ENCODE peak calls at places on chromosomes 12 and 14, in five cellular contexts. M is MM.1S, P is GM23248, U is GM12878, G is NT2/D1. J is an unnamed sample. For H3K9me3, the result is how much of the 10 kb centered on the place peaks cover.

GRCh38 chr12:119780786-119781434 is 96.2 kb downstream of the CIT start:
- DNase-seq in U (no peak), M (no peak), G (peak), P (peak), J (peak)

GRCh38 chr12:116495260-116495659 is 63.9 kb upstream of the MAP1LC3B2 start:
- DNase-seq in U (no peak), M (no peak), G (no peak), P (peak), J (no peak)

GRCh38 chr12:124096109-124096508 is 123.1 kb downstream of the ZNF664 start:
- DNase-seq in M (no peak), G (no peak), P (no peak), U (no peak), J (no peak)

GRCh38 chr12:22262309-22262708 is 72.2 kb downstream of the ST8SIA1 start:
- DNase-seq in M (no peak), U (no peak), P (no peak), G (peak), J (no peak)

GRCh38 chr12:49750027-49750977 is 8.9 kb downstream of the TMBIM6 start:
- DNase-seq in U (peak), M (no peak), G (no peak), P (peak), J (peak)

GRCh38 chr14:102212356-102212755 is 72.7 kb downstream of the WDR20 start:
- DNase-seq in P (no peak), G (no peak), U (no peak), M (no peak), J (no peak)

GRCh38 chr14:89367449-89368120 is 49.4 kb downstream of the FOXN3 start:
- DNase-seq in P (no peak), G (no peak), U (no peak), M (no peak), J (no peak)

GRCh38 chr14:23061995-23062394 is 4.7 kb upstream of the CDH24 start:
- DNase-seq in M (no peak), U (no peak), G (no peak), P (peak), J (no peak)

GRCh38 chr12:118070650-118071049 is 9.7 kb upstream of the WSB2 start:
- DNase-seq in P (no peak), M (no peak), G (no peak), U (no peak), J (no peak)

GRCh38 chr12:69095765-69096477 is 143.4 kb upstream of the CPSF6 start:
- DNase-seq in M (no peak), P (no peak), U (no peak), G (no peak), J (no peak)

GRCh38 chr12:52005903-52006703 is 643 bp upstream of the TAMALIN start:
- DNase-seq in U (peak), M (no peak), P (no peak), G (no peak), J (peak)

GRCh38 chr12:109099426-109100020 is 2.1 kb downstream of the UNG start:
- DNase-seq in U (no peak), P (peak), M (peak), G (no peak), J (no peak)
- H3K9ac ChIP-seq in U (no peak), P (peak), M (peak), G (no peak), J (peak)

GRCh38 chr14:104069541-104069940 is 16.0 kb upstream of the ASPG start:
- DNase-seq in G (no peak), M (no peak), U (no peak), P (no peak), J (no peak)
- H3K9me3 ChIP-seq in G (under half), M (under half), U (under half), P (under half), J (under half)

DNA sequence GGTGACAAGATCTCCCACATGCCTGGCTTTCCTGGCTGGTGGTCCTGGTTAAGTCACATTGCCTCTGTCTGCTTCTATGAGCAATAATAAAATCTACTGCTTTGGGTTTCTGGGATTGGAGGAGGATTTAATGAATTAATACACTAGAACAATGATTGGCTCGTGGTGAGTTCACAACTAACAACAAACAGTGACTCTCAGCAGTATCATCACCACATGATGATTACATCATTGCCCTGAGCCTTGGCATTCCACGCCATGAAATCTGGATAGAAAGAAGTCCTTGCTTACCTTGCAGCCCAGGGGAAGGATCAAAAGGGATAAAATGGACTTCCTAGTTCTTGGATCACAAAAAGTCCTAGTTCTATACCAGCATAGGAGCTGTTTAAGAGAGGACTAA is 1069.0 kb downstream of the VRK1 start:
- DNase-seq in G (no peak), M (no peak), P (no peak), U (no peak), J (no peak)
- H3K9ac ChIP-seq in G (no peak), M (no peak), P (no peak), U (no peak), J (no peak)

GRCh38 chr12:133226690-133227089 is 9.0 kb downstream of the ANHX start:
- DNase-seq in G (no peak), M (no peak), U (no peak), P (no peak), J (peak)
- H3K9me3 ChIP-seq in G (under half), M (under half), U (under half), P (under half), J (under half)

GRCh38 chr14:35342160-35343010 is 50.2 kb downstream of the PSMA6 start:
- DNase-seq in G (no peak), P (peak), U (no peak), M (no peak), J (no peak)
- H3K9ac ChIP-seq in G (no peak), P (peak), U (no peak), M (no peak), J (no peak)

DNA sequence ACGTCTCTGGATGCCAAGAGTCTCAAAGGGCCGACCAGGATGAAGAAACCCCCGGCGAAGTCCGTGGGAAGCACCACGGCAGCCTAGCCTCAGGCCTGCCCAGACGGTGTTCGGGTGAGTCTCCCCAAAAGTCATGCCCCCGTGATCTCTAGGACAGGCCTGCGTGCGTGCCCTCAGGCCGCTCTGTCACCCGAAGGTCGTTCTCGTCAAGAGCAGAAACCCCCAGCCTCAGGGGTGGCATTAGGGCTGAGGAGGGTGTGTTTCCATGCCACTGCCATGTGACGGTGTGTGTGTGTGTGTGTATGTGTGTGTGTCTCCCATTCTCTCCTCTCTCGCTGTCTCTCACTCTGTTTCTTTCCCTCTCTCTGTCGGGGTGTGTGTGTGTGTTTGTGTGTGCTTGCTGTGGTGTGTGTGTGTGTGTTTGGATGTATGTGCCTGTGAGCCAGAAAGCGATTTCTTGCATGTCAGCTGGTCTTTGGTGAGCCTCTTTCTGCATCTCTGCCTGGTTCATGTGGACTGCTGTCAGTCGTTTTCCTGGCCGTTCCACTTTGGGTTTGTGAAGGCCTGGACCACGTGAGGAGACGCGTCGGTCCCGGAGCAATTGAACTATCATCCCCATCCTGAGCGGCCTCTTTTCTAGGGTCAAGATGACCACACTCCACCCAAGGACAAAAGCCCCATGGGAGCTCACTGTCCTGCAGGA is 772.5 kb upstream of the ALG10B start:
- DNase-seq in M (no peak), U (no peak), P (no peak), G (no peak), J (no peak)
- H3K9me3 ChIP-seq in M (under half), U (under half), P (under half), G (under half), J (under half)

GRCh38 chr14:60327447-60328331 is 78.7 kb downstream of the PPM1A start:
- DNase-seq in U (peak), M (peak), P (peak), G (no peak), J (peak)
- H3K9ac ChIP-seq in U (peak), M (peak), P (no peak), G (no peak), J (peak)

DNA sequence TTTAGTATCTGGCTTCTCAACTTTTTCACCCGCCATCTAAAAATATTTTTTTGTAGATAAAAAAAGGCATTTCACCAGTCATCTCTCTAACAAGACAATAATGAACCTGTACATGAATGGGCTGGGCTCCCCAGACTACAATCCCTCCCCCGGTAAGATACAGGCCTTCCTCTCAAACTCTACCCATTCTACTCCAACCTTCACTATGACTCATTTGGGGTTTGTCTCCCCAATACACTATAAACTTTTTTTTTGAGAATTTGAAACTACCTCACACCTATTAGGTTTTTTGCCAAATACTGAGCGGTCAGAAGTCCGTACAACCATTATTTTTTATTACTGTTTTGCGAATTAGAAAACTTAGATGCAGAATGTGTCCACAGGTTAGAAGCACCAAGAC is 784 bp downstream of the RPL6 start:
- DNase-seq in U (no peak), G (no peak), P (peak), M (no peak), J (no peak)
- H3K9me3 ChIP-seq in U (under half), G (under half), P (under half), M (under half), J (under half)

J was measured in Karpas-422.